ENCODE peak calls at places on chromosomes 16 and 17, in seven cellular contexts. C, K, Z, F, S, U and Y are unnamed samples.

GRCh38 chr17:43200127-43200526 is 11.5 kb upstream of the TMEM106A start:
- DNase-seq in U (no peak), C (no peak), S (no peak), Z (no peak), K (peak; percentile 43), F (no peak), Y (no peak)

GRCh38 chr16:87616556-87616955 is 14.2 kb downstream of the JPH3 start:
- DNase-seq in Z (no peak), C (no peak), U (no peak), K (no peak), F (no peak), S (no peak), Y (no peak)

GRCh38 chr16:57444711-57445110 is 2.5 kb downstream of the CIAPIN1 start:
- DNase-seq in C (no peak), Z (peak; percentile 89), F (no peak), U (no peak), S (no peak), K (no peak), Y (no peak)

GRCh38 chr16:89150090-89150835 is 21.3 kb upstream of the CDH15 start:
- DNase-seq in U (no peak), F (no peak), C (no peak), Z (no peak), S (no peak), K (no peak), Y (no peak)

GRCh38 chr17:81419333-81419885 is 24.2 kb downstream of the BAHCC1 start:
- DNase-seq in S (peak; percentile 71), Z (peak; percentile 93), F (peak; percentile 90), U (no peak), C (peak; percentile 57), K (no peak), Y (peak; percentile 89)

GRCh38 chr16:65044861-65045260 is 77.0 kb downstream of the CDH11 start:
- DNase-seq in F (no peak), C (no peak), U (no peak), S (no peak), K (no peak), Z (peak; percentile 68), Y (no peak)

GRCh38 chr17:64706224-64707076 is 44.3 kb upstream of the SMURF2 start:
- DNase-seq in U (no peak), S (peak; percentile 66), K (no peak), Z (peak; percentile 56), F (peak; percentile 96), C (no peak), Y (peak; percentile 13)

GRCh38 chr17:76138896-76139248 is 2.2 kb downstream of the FOXJ1 start:
- DNase-seq in U (no peak), S (no peak), K (no peak), Z (no peak), C (no peak), F (no peak), Y (no peak)

GRCh38 chr17:10125761-10126553 is 72.4 kb downstream of the GAS7 start:
- DNase-seq in S (no peak), U (no peak), Z (peak; percentile 54), K (no peak), C (peak; percentile 36), F (no peak), Y (peak; percentile 70)

GRCh38 chr17:21036361-21036881 is 6.4 kb downstream of the USP22 start:
- DNase-seq in F (no peak), Z (peak; percentile 51), K (peak; percentile 21), U (no peak), C (no peak), S (no peak), Y (no peak)

GRCh38 chr17:74431568-74432483 is at the start of gene GPRC5C:
- DNase-seq in C (peak; percentile 83), Z (peak; percentile 50), F (peak; percentile 97), K (no peak), S (peak; percentile 66), U (no peak), Y (peak; percentile 95)

GRCh38 chr16:86052115-86052670 is 153.2 kb downstream of the IRF8 start:
- DNase-seq in F (no peak), K (no peak), S (no peak), C (no peak), Z (no peak), U (no peak), Y (no peak)

GRCh38 chr17:17034028-17034427 is 8.2 kb upstream of the MPRIP start:
- DNase-seq in S (no peak), F (no peak), U (no peak), C (no peak), Z (no peak), K (no peak), Y (no peak)

GRCh38 chr17:17034496-17035066 is 7.7 kb upstream of the MPRIP start:
- DNase-seq in K (no peak), U (no peak), C (no peak), S (no peak), F (no peak), Z (no peak), Y (no peak)

GRCh38 chr17:17035920-17036319 is 6.3 kb upstream of the MPRIP start:
- DNase-seq in K (no peak), F (no peak), C (no peak), U (no peak), Z (no peak), S (no peak), Y (no peak)

GRCh38 chr17:17036520-17036998 is 5.7 kb upstream of the MPRIP start:
- DNase-seq in S (no peak), F (no peak), U (no peak), C (no peak), Z (peak; percentile 43), K (no peak), Y (no peak)

DNA sequence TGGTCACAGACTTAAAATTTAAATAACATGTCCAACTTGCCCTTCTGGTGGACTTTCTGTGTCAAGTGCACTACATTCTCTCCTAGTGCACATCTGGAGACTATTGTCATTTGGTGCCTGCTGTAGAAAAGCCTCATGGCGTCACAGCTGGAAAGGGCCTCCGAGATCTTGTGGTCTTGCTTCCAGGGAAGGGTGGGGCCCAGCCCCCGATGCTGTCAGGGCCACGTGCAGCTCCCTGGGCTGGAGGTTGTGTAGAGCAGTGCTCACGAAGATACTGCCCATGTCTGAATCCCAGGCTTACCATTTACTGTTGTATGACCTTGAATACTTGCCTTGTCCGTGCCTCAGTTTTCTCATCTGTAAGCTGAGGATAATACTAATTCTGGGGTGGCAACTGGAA is 6.8 kb upstream of the MPRIP start:
- DNase-seq in C (no peak), F (no peak), U (no peak), S (no peak), K (no peak), Z (no peak), Y (no peak)
- TF ChIP-seq EZH2phosphoT487 in C (no peak), F (no peak), U (no peak), S (no peak), K (no peak), Z (no peak), Y (no peak)

GRCh38 chr17:7833011-7833794 is 814 bp upstream of the KDM6B start:
- DNase-seq in F (no peak), U (no peak), S (no peak), C (no peak), K (no peak), Z (no peak), Y (peak; percentile 3)

GRCh38 chr17:7831233-7831632 is 2.8 kb upstream of the KDM6B start:
- DNase-seq in C (no peak), S (no peak), F (no peak), U (no peak), K (no peak), Z (no peak), Y (peak; percentile 2)

GRCh38 chr17:7832431-7832830 is 1.6 kb upstream of the KDM6B start:
- DNase-seq in F (no peak), U (no peak), S (no peak), K (no peak), C (no peak), Z (no peak), Y (peak; percentile 3)

GRCh38 chr17:7833795-7834553 is at the start of gene KDM6B:
- DNase-seq in K (peak; percentile 90), Z (peak; percentile 98), C (peak; percentile 97), U (peak; percentile 90), F (peak; percentile 83), S (peak; percentile 80), Y (peak; percentile 98)

DNA sequence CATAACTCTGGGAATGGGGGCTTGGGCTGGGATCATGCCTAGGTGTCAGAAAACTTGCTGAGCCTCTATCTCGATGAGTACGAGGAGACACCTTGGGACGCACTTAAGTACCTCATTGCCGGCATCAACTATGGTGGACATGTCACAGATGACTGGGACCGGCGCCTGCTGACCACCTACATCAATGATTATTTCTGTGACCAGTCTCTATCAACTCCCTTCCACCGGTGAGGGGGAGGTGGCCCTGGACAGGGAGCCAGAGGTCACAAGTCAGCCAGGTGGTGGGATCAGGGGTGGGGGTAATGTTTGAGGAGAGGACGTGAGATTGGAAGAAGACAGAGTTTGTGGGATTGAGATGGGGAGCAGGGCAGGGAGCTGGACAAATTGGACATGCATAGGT is 3.4 kb upstream of the KDM6B start:
- DNase-seq in C (no peak), U (no peak), S (no peak), K (no peak), Z (no peak), F (no peak), Y (peak; percentile 3)
- H3K4me1 ChIP-seq in C (peaks cover 5% of the 10 kb centered on the region), U (peaks cover 7% of the 10 kb centered on the region), S (peaks cover 29% of the 10 kb centered on the region), K (peaks cover 12% of the 10 kb centered on the region), Z (peaks cover 4% of the 10 kb centered on the region), F (peaks cover 4% of the 10 kb centered on the region), Y (peaks cover 6% of the 10 kb centered on the region)

GRCh38 chr17:57580055-57580739 is 164.9 kb downstream of the CCDC182 start:
- DNase-seq in F (no peak), S (no peak), U (no peak), C (peak; percentile 38), K (no peak), Z (no peak), Y (no peak)

GRCh38 chr17:57579245-57579644 is 165.9 kb downstream of the CCDC182 start:
- DNase-seq in Z (no peak), S (no peak), K (no peak), U (no peak), F (no peak), C (no peak), Y (no peak)

GRCh38 chr17:57576744-57577143 is 168.4 kb downstream of the CCDC182 start:
- DNase-seq in C (no peak), Z (no peak), U (no peak), K (no peak), F (no peak), S (no peak), Y (no peak)

GRCh38 chr17:57577751-57578607 is 167.1 kb downstream of the CCDC182 start:
- DNase-seq in C (peak; percentile 91), S (no peak), F (no peak), U (no peak), Z (peak; percentile 79), K (no peak), Y (peak; percentile 58)

GRCh38 chr17:57578608-57578990 is 166.5 kb downstream of the CCDC182 start:
- DNase-seq in K (no peak), Z (peak; percentile 49), S (no peak), C (no peak), F (no peak), U (no peak), Y (no peak)
- TF ChIP-seq EZH2phosphoT487 in K (no peak), Z (no peak), S (no peak), C (no peak), F (no peak), U (no peak), Y (no peak)

GRCh38 chr16:48158296-48158695 is 2.5 kb upstream of the ABCC12 start:
- DNase-seq in U (no peak), K (no peak), F (peak; percentile 78), S (peak; percentile 55), Z (peak; percentile 66), C (no peak), Y (peak; percentile 36)
- H3K4me1 ChIP-seq in U (no peaks in the 10 kb centered on the region), K (no peaks in the 10 kb centered on the region), F (peaks cover 25% of the 10 kb centered on the region), S (peaks cover 34% of the 10 kb centered on the region), Z (peaks cover 8% of the 10 kb centered on the region), C (no peaks in the 10 kb centered on the region), Y (no peaks in the 10 kb centered on the region)

GRCh38 chr17:36153887-36154576 is 22.4 kb downstream of the TBC1D3B start:
- DNase-seq in F (no peak), C (no peak), Z (peak; percentile 7), U (no peak), S (no peak), K (no peak), Y (no peak)
- TF ChIP-seq EZH2phosphoT487 in F (no peak), C (no peak), Z (no peak), U (no peak), S (no peak), K (no peak), Y (no peak)